ENCODE peak calls at places on chromosomes 12 and 14, in nine cellular contexts. G is HL-60, R is endothelial cell of umbilical vein, M is GM23338, F is stomach, B is transverse colon, N is breast epithelium, Y is prostate gland, Z is spleen. S is an unnamed sample.

GRCh38 chr12:27164330-27165045 is 79.6 kb upstream of the STK38L start:
- DNase-seq in G (no peak), N (no peak), B (no peak), M (no peak), R (no peak), F (no peak), Y (no peak), Z (no peak), S (no peak)

GRCh38 chr12:131157739-131158138 is 204.0 kb downstream of the ADGRD1 start:
- DNase-seq in F (no peak), Z (peak), G (no peak), Y (no peak), R (no peak), M (no peak), N (no peak), B (no peak), S (no peak)

GRCh38 chr12:124855275-124855957 is 8.2 kb downstream of the SCARB1 start:
- DNase-seq in N (no peak), B (no peak), G (no peak), R (no peak), M (no peak), Z (no peak), Y (no peak), F (no peak), S (no peak)

GRCh38 chr12:90909069-90909676 is 45.8 kb downstream of the CCER1 start:
- DNase-seq in G (no peak), N (no peak), F (no peak), Z (no peak), B (no peak), R (peak), M (peak), Y (no peak), S (no peak)

GRCh38 chr14:73633517-73634332 is 11.1 kb upstream of the DNAL1 start:
- DNase-seq in F (peak), B (peak), G (no peak), R (peak), N (peak), Y (peak), M (peak), Z (peak), S (peak)

GRCh38 chr12:45290218-45290609 is 74.3 kb downstream of the ANO6 start:
- DNase-seq in Z (no peak), G (no peak), F (no peak), N (no peak), Y (no peak), M (no peak), R (no peak), B (no peak), S (no peak)

GRCh38 chr14:57834001-57834598 is 31.8 kb downstream of the SLC35F4 start:
- DNase-seq in N (no peak), Y (no peak), R (no peak), B (no peak), G (no peak), M (no peak), Z (no peak), F (no peak), S (no peak)

GRCh38 chr14:96725232-96725631 is 72.0 kb upstream of the VRK1 start:
- DNase-seq in F (no peak), Z (no peak), Y (no peak), N (no peak), M (no peak), B (no peak), G (no peak), R (no peak), S (no peak)

GRCh38 chr12:6430124-6430989 is 14.4 kb upstream of the CD27 start:
- DNase-seq in R (peak), M (no peak), F (peak), B (peak), Y (peak), N (peak), G (peak), Z (no peak), S (peak)

GRCh38 chr14:88422919-88423318 is 37.5 kb downstream of the SPATA7 start:
- DNase-seq in F (no peak), M (no peak), N (no peak), R (no peak), Z (no peak), Y (no peak), G (no peak), B (no peak), S (no peak)

DNA sequence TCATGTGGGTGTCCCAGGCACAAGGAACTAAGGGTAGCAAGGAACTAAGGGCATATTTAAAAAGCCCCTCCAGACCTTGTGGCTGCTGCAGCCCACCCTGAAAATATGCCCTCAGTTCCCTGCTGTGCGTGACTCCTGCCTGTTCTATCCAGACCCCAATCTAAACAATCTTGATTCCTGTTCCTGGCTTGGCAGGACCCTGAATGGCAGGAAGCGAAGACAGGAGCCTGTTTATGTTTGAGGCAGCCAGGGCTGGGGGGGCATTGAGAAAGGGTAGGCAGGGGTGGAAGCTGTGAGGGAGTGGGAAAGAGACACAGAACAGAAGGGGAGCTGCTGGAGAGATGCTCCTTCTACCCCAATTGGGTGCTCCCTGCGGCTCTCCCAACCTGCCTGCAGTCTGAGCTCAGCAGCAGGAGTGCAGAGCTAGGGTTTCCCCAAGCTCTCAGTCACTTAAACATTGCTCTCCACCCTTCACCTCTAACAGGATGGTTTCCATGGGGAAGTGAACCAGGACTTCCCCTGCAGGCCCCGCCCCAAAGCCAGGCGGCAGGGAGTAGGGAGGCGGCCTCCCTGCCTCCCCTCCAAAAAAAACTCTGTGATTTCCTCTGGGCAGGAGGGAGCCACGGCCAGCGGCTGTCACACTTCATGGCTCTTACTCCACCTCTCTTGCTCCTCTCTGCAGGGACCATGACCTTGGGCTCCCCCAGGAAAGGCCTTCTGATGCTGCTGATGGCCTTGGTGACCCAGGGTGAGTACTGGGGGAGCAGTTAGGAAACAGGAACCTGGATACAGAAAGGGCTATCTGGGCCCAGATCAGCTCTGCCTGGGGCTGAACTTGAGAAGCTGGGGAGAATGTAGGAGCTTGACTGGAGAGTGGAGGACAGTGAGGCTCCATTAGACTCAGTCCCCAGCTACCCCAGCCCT is 4.7 kb downstream of the ACVRL1 start:
- DNase-seq in Y (no peak), M (peak), G (peak), F (no peak), N (no peak), B (peak), R (peak), Z (no peak), S (peak)
- TF ChIP-seq POLR2AphosphoS5 in Y (no peak), M (no peak), G (no peak), F (no peak), N (no peak), B (no peak), R (peak), Z (peak), S (no peak)

GRCh38 chr12:57454566-57455373 is at the start of gene INHBE:
- DNase-seq in B (no peak), Y (no peak), M (peak), N (no peak), Z (peak), F (no peak), G (no peak), R (no peak), S (no peak)
- H3K4me3 ChIP-seq in B (no peak), Y (no peak), M (peak), N (no peak), Z (no peak), F (no peak), G (no peak), R (no peak), S (no peak)

DNA sequence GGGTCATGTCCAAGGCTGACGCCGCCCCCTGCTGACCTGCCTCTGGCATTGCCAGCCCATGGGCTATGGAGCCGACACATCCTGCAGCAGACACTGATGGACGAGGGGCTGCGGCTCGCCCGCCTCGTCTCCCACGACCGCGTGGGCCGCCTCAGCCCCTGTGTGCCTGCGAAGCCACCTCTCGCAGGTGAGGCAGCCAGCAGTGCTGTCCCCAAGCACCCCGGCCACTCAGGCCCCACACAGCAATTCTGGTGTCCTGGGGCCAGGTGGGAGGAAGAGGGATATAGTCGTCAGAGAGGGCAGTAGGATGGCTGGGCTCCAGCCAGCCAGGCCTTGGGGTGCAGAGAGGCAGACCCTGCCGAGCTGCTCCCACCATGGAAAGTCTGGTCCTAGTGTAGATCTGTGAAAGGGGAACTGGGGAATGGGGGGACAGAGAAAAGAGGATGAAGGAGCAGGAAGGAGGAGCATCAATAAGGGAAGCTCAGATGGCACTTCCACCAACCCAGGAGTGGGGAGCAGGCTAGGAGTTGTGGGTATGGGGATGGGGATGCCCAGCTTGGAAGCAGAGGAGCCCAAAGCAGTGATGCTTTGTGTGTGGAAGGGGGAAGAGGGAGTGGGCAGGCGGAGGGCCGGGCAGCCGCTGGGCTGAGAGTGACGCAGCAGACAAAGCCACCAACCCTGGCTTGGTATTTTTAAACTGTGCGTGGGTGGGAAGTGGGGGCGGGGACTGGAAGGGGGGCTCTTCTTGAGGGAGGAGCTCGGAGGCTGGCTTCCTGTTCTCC is 4.7 kb downstream of the NAB2 start:
- DNase-seq in G (no peak), F (peak), B (peak), Y (peak), M (peak), R (peak), N (peak), Z (peak), S (peak)
- TF ChIP-seq POLR2AphosphoS5 in G (peak), F (peak), B (peak), Y (peak), M (peak), R (no peak), N (no peak), Z (peak), S (peak)

GRCh38 chr12:103933237-103933636 is 3.0 kb downstream of the HSP90B1 start:
- DNase-seq in Z (no peak), B (no peak), F (no peak), M (peak), G (no peak), Y (no peak), N (no peak), R (no peak), S (no peak)
- H3K4me3 ChIP-seq in Z (no peak), B (no peak), F (no peak), M (peak), G (no peak), Y (no peak), N (no peak), R (no peak), S (no peak)

GRCh38 chr12:120089796-120090195 is 26.8 kb downstream of the RAB35 start:
- DNase-seq in F (no peak), B (no peak), G (no peak), Z (no peak), M (no peak), N (no peak), Y (no peak), R (no peak), S (no peak)

GRCh38 chr12:120085920-120086319 is 30.6 kb downstream of the RAB35 start:
- DNase-seq in N (no peak), B (no peak), Y (no peak), M (peak), G (no peak), Z (no peak), R (no peak), F (no peak), S (no peak)

GRCh38 chr12:120090211-120090610 is 26.3 kb downstream of the RAB35 start:
- DNase-seq in Z (no peak), N (no peak), Y (no peak), M (no peak), R (no peak), G (no peak), F (no peak), B (no peak), S (no peak)

GRCh38 chr12:120089105-120089504 is 27.4 kb downstream of the RAB35 start:
- DNase-seq in Z (no peak), F (no peak), Y (no peak), M (no peak), G (peak), R (no peak), N (no peak), B (no peak), S (no peak)

GRCh38 chr12:120086801-120087621 is 29.5 kb downstream of the RAB35 start:
- DNase-seq in M (peak), R (peak), G (peak), Y (peak), Z (peak), F (peak), B (peak), N (peak), S (peak)
- TF ChIP-seq POLR2AphosphoS5 in M (peak), R (peak), G (no peak), Y (peak), Z (peak), F (peak), B (peak), N (peak), S (peak)

S was measured in sigmoid colon.